ENCODE peak calls at places on chromosomes 1 and 21, in four cellular contexts. E is activated T-cell treated with anti-CD3 and anti-CD28 coated beads, Interleukin-2, amount 50 U/mL, for 1 hour; X is kidney epithelial cell; I is foreskin fibroblast. N is an unnamed sample.
A peak's percentile ranks its signal among the peaks of the same experiment; 100 is the strongest.

GRCh38 chr21:45118099-45118498 is 43.7 kb downstream of the ADARB1 start:
- DNase-seq in E (no peak), X (no peak), I (no peak), N (no peak)

GRCh38 chr1:207181838-207182237 is 77.8 kb downstream of the C4BPA start:
- DNase-seq in E (no peak), X (no peak), I (no peak), N (no peak)

GRCh38 chr1:84851839-84852238 is 41.2 kb downstream of the LPAR3 start:
- DNase-seq in E (no peak), X (peak; percentile 60), I (peak; percentile 95), N (no peak)

GRCh38 chr1:3965693-3966092 is 65.6 kb upstream of the C1orf174 start:
- DNase-seq in E (no peak), X (no peak), I (no peak), N (no peak)

GRCh38 chr1:9770276-9770675 is 53.5 kb downstream of the CLSTN1 start:
- DNase-seq in E (no peak), X (no peak), I (no peak), N (no peak)

GRCh38 chr1:204513117-204513716 is 3.0 kb upstream of the MDM4 start:
- DNase-seq in E (peak; percentile 62), X (no peak), I (no peak), N (no peak)

GRCh38 chr1:1397839-1398523 is 1.2 kb downstream of the CCNL2 start:
- DNase-seq in E (no peak), X (no peak), I (peak; percentile 40), N (no peak)

GRCh38 chr1:20848162-20848561 is 61.1 kb upstream of the HP1BP3 start:
- DNase-seq in E (no peak), X (no peak), I (peak; percentile 20), N (no peak)

GRCh38 chr1:47708658-47709301 is 270.9 kb downstream of the FOXD2 start:
- DNase-seq in E (no peak), X (no peak), I (peak; percentile 10), N (peak; percentile 73)

GRCh38 chr1:23103001-23103879 is 65.4 kb downstream of the LUZP1 start:
- DNase-seq in E (no peak), X (no peak), I (no peak), N (no peak)

GRCh38 chr1:185808675-185809074 is 74.5 kb downstream of the HMCN1 start:
- DNase-seq in E (no peak), X (no peak), I (no peak), N (no peak)

GRCh38 chr1:54609301-54609921 is 13.9 kb downstream of the FAM151A start:
- DNase-seq in E (no peak), X (no peak), I (no peak), N (no peak)

N was measured in ecto neural progenitor cell.